ENCODE peak calls at places on chromosome 11, in five cellular contexts. L is mesendoderm, Z is aorta, W is neural progenitor cell, O is ovary. R is an unnamed sample.
A peak's percentile ranks its signal among the peaks of the same experiment; 100 is the strongest.

GRCh38 chr11:34744511-34744910 is 123.6 kb downstream of the EHF start:
- DNase-seq in W (no peak), O (no peak), L (no peak), Z (no peak), R (no peak)

GRCh38 chr11:27718346-27718852 is 18.1 kb upstream of the BDNF start:
- DNase-seq in W (peak; percentile 91), L (peak; percentile 95), Z (peak; percentile 73), O (no peak), R (no peak)

GRCh38 chr11:4455439-4455838 is 6.3 kb downstream of the OR52K2 start:
- DNase-seq in L (no peak), W (no peak), Z (no peak), O (no peak), R (no peak)

GRCh38 chr11:45993438-45994064 is 71.1 kb downstream of the LARGE2 start:
- DNase-seq in Z (no peak), O (peak; percentile 66), W (no peak), L (no peak), R (no peak)

GRCh38 chr11:118142081-118142480 is 10.5 kb downstream of the SCN4B start:
- DNase-seq in O (no peak), W (no peak), Z (no peak), L (peak; percentile 60), R (no peak)

GRCh38 chr11:96424693-96425092 is 34.9 kb downstream of the JRKL start:
- DNase-seq in O (no peak), Z (no peak), L (peak; percentile 41), W (no peak), R (no peak)

GRCh38 chr11:95734009-95734572 is 55.5 kb downstream of the FAM76B start:
- DNase-seq in Z (no peak), L (peak; percentile 83), O (no peak), W (no peak), R (no peak)

GRCh38 chr11:27934830-27935145 is 173.2 kb downstream of the KIF18A start:
- DNase-seq in W (no peak), O (no peak), L (peak; percentile 89), Z (no peak), R (no peak)

GRCh38 chr11:133787379-133788103 is 57.8 kb downstream of the SPATA19 start:
- DNase-seq in O (no peak), L (peak; percentile 79), W (peak; percentile 57), Z (no peak), R (no peak)

GRCh38 chr11:26623076-26623666 is 51.1 kb upstream of the MUC15 start:
- DNase-seq in O (no peak), W (no peak), Z (no peak), L (no peak), R (no peak)

GRCh38 chr11:66883021-66883968 is 26.4 kb downstream of the LRFN4 start:
- DNase-seq in W (peak; percentile 84), O (no peak), L (peak; percentile 89), Z (peak; percentile 92), R (peak; percentile 54)

GRCh38 chr11:17386331-17387084 is 2.0 kb downstream of the KCNJ11 start:
- DNase-seq in O (no peak), W (peak; percentile 69), Z (peak; percentile 87), L (peak; percentile 65), R (peak; percentile 29)
- H3K4me3 ChIP-seq in O (no peak overlapping the region), W (no peak overlapping the region), Z (no peak overlapping the region), L (no peak overlapping the region), R (no peak overlapping the region)

DNA sequence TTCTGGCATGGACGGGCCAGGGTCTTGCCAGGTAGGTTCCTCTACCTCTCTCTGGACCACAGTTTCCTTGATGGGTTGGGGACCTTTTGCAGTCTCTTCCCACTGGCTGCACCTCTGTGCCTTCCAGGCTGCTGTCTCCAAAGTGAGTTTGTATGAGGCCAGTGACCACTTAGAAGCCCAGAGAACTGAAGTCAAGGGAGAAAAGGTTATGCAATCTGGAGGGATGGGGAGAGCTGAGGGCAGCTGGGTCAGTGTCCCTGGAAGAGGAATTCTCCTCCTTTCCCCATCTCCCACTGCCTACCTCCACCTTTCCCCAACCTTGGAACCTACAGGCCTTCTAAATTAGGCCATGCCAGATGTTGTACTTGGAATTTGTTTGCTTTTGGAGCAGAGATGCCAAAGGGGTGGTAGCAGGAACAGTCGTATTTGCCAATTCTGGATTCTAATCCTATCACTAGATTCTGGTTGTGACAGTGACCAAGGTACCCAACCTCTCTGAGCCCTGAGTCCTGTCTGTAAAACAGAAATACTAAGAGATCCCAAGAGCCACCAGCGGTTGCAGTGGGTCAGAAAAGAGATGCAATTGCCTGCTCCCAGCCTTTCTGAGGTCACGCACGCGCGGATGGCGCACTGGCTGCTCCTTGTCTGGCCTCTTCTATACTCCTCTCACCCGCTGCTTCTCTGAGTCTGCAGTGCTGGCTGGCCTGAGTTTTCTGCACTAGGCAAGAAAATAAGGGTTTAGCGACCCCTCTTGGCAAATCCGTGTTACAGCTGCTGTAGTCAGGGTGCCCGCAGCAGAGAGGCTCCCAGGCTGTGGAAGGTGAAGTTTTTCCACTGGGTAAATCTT is 10.7 kb upstream of the ACCSL start:
- DNase-seq in Z (peak; percentile 93), W (peak; percentile 94), O (peak; percentile 94), L (peak; percentile 91), R (peak; percentile 5)
- H3K4me3 ChIP-seq in Z (no peak overlapping the region), W (no peak overlapping the region), O (no peak overlapping the region), L (no peak overlapping the region), R (no peak overlapping the region)

GRCh38 chr11:2887526-2888195 is 2.1 kb upstream of the CDKN1C start:
- DNase-seq in O (no peak), W (peak; percentile 32), Z (no peak), L (no peak), R (no peak)
- H3K4me3 ChIP-seq in O (no peak overlapping the region), W (no peak overlapping the region), Z (no peak overlapping the region), L (no peak overlapping the region), R (no peak overlapping the region)

DNA sequence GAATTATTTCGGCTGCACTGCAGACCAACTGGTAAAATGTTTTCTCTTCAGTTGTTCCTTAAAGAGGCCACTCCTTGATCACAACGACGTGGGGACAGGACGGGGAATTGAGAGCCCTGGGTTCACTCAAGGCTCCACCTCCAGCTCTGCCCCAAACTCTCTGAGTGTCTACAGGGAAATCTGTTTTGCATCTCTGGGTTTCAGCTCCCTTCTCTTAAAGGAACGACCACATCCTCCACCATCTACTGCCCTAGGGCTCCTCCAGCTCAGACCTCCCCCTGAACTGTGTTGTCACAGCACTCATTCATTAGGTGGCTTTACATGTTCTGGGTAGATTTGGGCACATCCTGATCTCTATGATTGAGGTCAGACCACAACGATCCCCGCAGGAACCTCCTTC is 5.1 kb upstream of the PPFIA1 start:
- DNase-seq in O (no peak), L (no peak), Z (no peak), W (no peak), R (no peak)
- H3K4me3 ChIP-seq in O (no peak overlapping the region), L (no peak overlapping the region), Z (no peak overlapping the region), W (no peak overlapping the region), R (no peak overlapping the region)

DNA sequence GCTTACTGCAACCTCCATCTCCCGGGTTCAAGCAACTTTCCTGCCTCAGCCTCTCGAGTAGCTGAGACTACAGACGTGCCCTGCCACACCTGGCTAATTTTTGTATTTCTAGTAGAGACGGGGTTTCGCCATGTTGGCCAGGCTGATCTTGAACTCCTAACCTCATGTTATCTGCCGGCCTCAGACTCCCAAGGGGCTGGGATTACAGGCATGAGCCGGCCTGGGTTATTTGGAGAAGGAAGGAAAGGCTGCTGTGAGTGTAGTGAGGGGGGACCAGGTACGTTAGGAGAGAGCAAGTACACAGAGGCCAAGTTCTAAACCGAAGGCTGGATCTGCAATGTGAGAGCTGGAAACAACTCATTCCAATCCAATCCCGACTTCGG is 453 bp downstream of the BATF2 start:
- DNase-seq in O (no peak), Z (no peak), L (no peak), W (no peak), R (no peak)
- H3K4me3 ChIP-seq in O (peak overlapping the region; percentile 28), Z (peak overlapping the region; percentile 11), L (no peak overlapping the region), W (no peak overlapping the region), R (no peak overlapping the region)

DNA sequence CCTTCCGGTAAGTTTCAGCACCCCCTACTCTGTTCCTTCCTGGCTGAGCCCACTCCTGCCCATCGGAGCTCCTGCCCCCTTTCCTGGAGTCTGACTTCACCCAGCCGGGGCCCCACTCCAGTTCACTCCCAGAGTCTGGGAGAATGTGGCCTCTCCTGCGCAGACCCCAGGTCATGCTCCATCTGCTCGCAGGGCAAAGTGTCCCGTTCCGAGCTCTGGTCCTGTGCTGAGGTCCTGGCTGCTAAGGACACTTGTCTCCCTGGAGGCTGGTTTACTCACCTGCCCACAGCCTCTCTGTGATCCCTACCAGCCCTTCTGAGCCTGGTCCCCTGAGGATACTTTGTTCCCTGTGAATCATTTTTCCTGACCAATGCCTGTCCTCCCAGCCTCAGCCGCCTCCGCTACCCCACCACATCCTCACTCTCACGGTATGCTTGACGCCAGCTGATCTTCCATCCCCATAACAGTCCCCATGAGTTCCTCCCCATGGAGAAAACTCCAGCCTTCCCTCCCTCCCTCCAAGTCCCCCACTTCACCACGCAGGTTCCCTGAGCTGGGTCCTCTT is 526 bp downstream of the IFITM10 start:
- DNase-seq in W (no peak), L (no peak), O (no peak), Z (peak; percentile 83), R (no peak)
- H3K4me3 ChIP-seq in W (no peak overlapping the region), L (no peak overlapping the region), O (no peak overlapping the region), Z (peak overlapping the region; percentile 59), R (no peak overlapping the region)

GRCh38 chr11:57310091-57310490 is 14.7 kb downstream of the TNKS1BP1 start:
- DNase-seq in W (no peak), Z (no peak), O (no peak), L (no peak), R (no peak)
- H3K4me3 ChIP-seq in W (no peak overlapping the region), Z (no peak overlapping the region), O (no peak overlapping the region), L (no peak overlapping the region), R (no peak overlapping the region)

DNA sequence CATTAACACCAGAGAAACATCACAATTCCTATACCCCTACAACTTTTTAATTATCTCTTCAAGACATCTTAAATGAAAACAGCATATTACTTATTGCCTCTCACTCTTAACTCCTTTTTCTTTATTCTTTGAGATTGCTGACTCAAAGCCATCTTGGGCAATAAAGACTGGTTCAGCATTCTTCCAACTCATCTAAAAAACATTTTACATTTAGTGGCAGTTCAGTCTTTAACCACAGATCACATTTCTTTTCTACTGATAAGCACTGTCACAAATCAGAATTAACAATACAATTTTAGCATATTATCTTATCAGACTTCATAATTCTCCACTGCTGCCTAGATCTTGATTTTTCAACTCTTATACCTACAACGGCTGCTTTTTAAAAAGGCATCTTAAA is 34.0 kb downstream of the SIK3 start:
- DNase-seq in W (no peak), O (no peak), Z (no peak), L (no peak), R (no peak)
- H3K4me3 ChIP-seq in W (no peak overlapping the region), O (no peak overlapping the region), Z (no peak overlapping the region), L (no peak overlapping the region), R (no peak overlapping the region)

R was measured in naive thymus-derived CD4-positive, alpha-beta T cell.